ENCODE peak calls at places on chromosomes 3 and 15, in nine cellular contexts. T is kidney, R is endothelial cell of umbilical vein, K is brain microvascular endothelial cell, I is HL-60, H is endodermal cell, Q is heart left ventricle, X is Panc1, E is colonic mucosa. L is an unnamed sample.

GRCh38 chr3:123353227-123353851 is 95.6 kb downstream of the ADCY5 start:
- DNase-seq in I (no peak), Q (no peak), X (no peak), R (no peak), T (no peak), K (no peak), H (peak), E (no peak), L (no peak)

GRCh38 chr3:114206342-114206741 is 27.5 kb upstream of the DRD3 start:
- DNase-seq in I (no peak), K (no peak), R (no peak), H (no peak), Q (no peak), E (no peak), T (no peak), X (no peak), L (no peak)

GRCh38 chr15:55250392-55250791 is 39.2 kb downstream of the RAB27A start:
- DNase-seq in X (peak), T (no peak), E (no peak), R (no peak), Q (no peak), H (no peak), K (no peak), I (peak), L (peak)

GRCh38 chr3:53101956-53102355 is 28.3 kb downstream of the RFT1 start:
- DNase-seq in K (no peak), T (no peak), Q (no peak), H (no peak), X (no peak), I (no peak), R (no peak), E (no peak), L (no peak)

GRCh38 chr3:116005404-116005803 is 382.1 kb downstream of the GAP43 start:
- DNase-seq in X (peak), I (no peak), E (no peak), Q (no peak), T (no peak), K (peak), R (no peak), H (peak), L (peak)

GRCh38 chr3:94716326-94717018 is 653.6 kb downstream of the NSUN3 start:
- DNase-seq in X (no peak), E (peak), H (peak), T (no peak), R (no peak), K (no peak), Q (no peak), I (no peak), L (no peak)

GRCh38 chr3:85360742-85361387 is 402.1 kb downstream of the CADM2 start:
- DNase-seq in T (no peak), I (no peak), Q (no peak), X (peak), H (peak), K (peak), E (peak), R (peak), L (no peak)

GRCh38 chr3:152331018-152331541 is 62.4 kb downstream of the MBNL1 start:
- DNase-seq in R (peak), K (peak), T (no peak), E (peak), Q (no peak), X (peak), H (no peak), I (no peak), L (no peak)

GRCh38 chr3:56956906-56957305 is 103.6 kb upstream of the SPATA12 start:
- DNase-seq in X (no peak), E (no peak), K (no peak), H (no peak), I (no peak), Q (no peak), R (no peak), T (no peak), L (no peak)

GRCh38 chr3:183745300-183746098 is 47.9 kb downstream of the YEATS2 start:
- DNase-seq in T (no peak), R (peak), I (no peak), K (peak), H (no peak), X (no peak), E (no peak), Q (no peak), L (no peak)

GRCh38 chr3:126104028-126104635 is 20.2 kb upstream of the SLC41A3 start:
- DNase-seq in E (peak), I (no peak), T (no peak), Q (peak), K (no peak), R (no peak), H (no peak), X (no peak), L (no peak)

GRCh38 chr3:123818921-123819429 is 65.2 kb downstream of the MYLK start:
- DNase-seq in I (no peak), R (peak), T (no peak), Q (no peak), K (peak), E (no peak), H (peak), X (no peak), L (peak)

GRCh38 chr3:50250514-50250913 is 14.5 kb downstream of the GNAI2 start:
- DNase-seq in H (no peak), K (no peak), T (no peak), X (no peak), E (no peak), I (no peak), Q (no peak), R (no peak), L (no peak)

GRCh38 chr3:186985713-186986364 is 55.5 kb downstream of the ST6GAL1 start:
- DNase-seq in R (no peak), H (no peak), E (no peak), Q (no peak), I (peak), K (no peak), X (no peak), T (no peak), L (no peak)

GRCh38 chr3:86954226-86954625 is 36.7 kb downstream of the VGLL3 start:
- DNase-seq in R (no peak), E (no peak), T (no peak), I (no peak), H (no peak), K (no peak), X (no peak), Q (no peak), L (no peak)

GRCh38 chr15:91865486-91865885 is 12.0 kb downstream of the SLCO3A1 start:
- DNase-seq in H (no peak), X (no peak), E (no peak), Q (no peak), R (no peak), K (no peak), I (no peak), T (no peak), L (no peak)

GRCh38 chr15:66077320-66077663 is 176.3 kb downstream of the MEGF11 start:
- DNase-seq in R (no peak), K (no peak), E (no peak), X (no peak), I (no peak), T (no peak), H (no peak), Q (no peak), L (no peak)

GRCh38 chr3:47440131-47440530 is 35.6 kb downstream of the SCAP start:
- DNase-seq in R (peak), I (no peak), X (no peak), H (peak), T (no peak), Q (no peak), K (no peak), E (no peak), L (no peak)

GRCh38 chr3:33117461-33117860 is 3.6 kb downstream of the CRTAP start:
- DNase-seq in R (no peak), K (no peak), X (no peak), H (no peak), I (no peak), Q (no peak), T (no peak), E (no peak), L (no peak)

GRCh38 chr3:172038823-172039222 is 555 bp upstream of the FNDC3B start:
- DNase-seq in Q (no peak), X (no peak), E (no peak), K (no peak), T (no peak), H (peak), R (no peak), I (no peak), L (no peak)

GRCh38 chr3:18349197-18349798 is 75.8 kb downstream of the SATB1 start:
- DNase-seq in T (peak), R (no peak), E (no peak), I (no peak), K (no peak), Q (no peak), X (no peak), H (peak), L (no peak)

GRCh38 chr15:38073278-38073930 is 139.0 kb downstream of the TMCO5A start:
- DNase-seq in K (no peak), H (peak), I (no peak), X (no peak), R (peak), E (peak), Q (no peak), T (no peak), L (no peak)

GRCh38 chr15:26421065-26421464 is 351.8 kb downstream of the GABRB3 start:
- DNase-seq in X (no peak), T (no peak), H (no peak), K (no peak), I (no peak), R (no peak), E (no peak), Q (no peak), L (no peak)

GRCh38 chr3:37952564-37952963 is 38.0 kb upstream of the VILL start:
- DNase-seq in E (no peak), Q (no peak), R (no peak), K (no peak), H (no peak), T (no peak), X (no peak), I (no peak), L (no peak)

GRCh38 chr3:4850211-4850927 is 128.9 kb upstream of the BHLHE40 start:
- DNase-seq in E (no peak), K (no peak), H (no peak), R (no peak), X (no peak), T (no peak), I (no peak), Q (no peak), L (no peak)

GRCh38 chr15:63368503-63368902 is 13.1 kb downstream of the CA12 start:
- DNase-seq in X (no peak), R (no peak), Q (no peak), T (no peak), K (no peak), I (no peak), H (no peak), E (no peak), L (no peak)

GRCh38 chr3:137768021-137768360 is 3.9 kb downstream of the SOX14 start:
- DNase-seq in X (no peak), H (no peak), E (no peak), R (no peak), I (no peak), T (no peak), K (no peak), Q (no peak), L (no peak)

GRCh38 chr15:82709081-82709420 is 624 bp downstream of the AP3B2 start:
- DNase-seq in E (no peak), R (no peak), H (peak), K (no peak), Q (no peak), T (no peak), I (peak), X (no peak), L (no peak)

GRCh38 chr15:27059610-27060202 is 88.7 kb downstream of the GABRG3 start:
- DNase-seq in I (peak), K (peak), E (peak), T (no peak), X (no peak), H (peak), R (no peak), Q (no peak), L (no peak)

GRCh38 chr15:37891754-37892368 is 42.6 kb upstream of the TMCO5A start:
- DNase-seq in H (no peak), R (peak), K (peak), X (no peak), I (no peak), E (no peak), T (no peak), Q (no peak), L (peak)

GRCh38 chr3:71680588-71680987 is 44.6 kb downstream of the EIF4E3 start:
- DNase-seq in E (peak), K (peak), Q (no peak), H (no peak), T (no peak), I (peak), R (peak), X (no peak), L (no peak)

GRCh38 chr3:141326123-141326522 is 42.2 kb upstream of the ZBTB38 start:
- DNase-seq in I (no peak), E (peak), R (no peak), Q (no peak), X (no peak), K (no peak), T (no peak), H (no peak), L (no peak)

DNA sequence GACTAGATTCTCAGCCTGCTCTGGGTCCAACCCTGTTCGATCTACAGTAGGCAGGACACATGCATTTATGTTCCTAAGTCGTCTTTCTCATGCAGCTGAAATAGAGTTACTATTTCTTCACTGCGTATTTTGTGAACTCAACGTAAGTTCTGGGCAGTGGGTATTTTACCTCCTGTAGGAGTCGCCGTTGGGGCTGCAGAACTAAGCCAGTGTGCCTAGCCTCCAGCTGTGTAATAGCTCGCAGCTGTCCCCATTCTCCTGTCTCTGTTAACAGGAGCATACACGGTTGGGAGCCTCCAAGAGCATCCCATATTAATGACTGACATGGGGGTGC is 58.4 kb upstream of the HRH1 start:
- DNase-seq in K (peak), Q (no peak), T (no peak), R (peak), I (no peak), X (no peak), H (peak), E (no peak), L (no peak)
- H3K4me3 ChIP-seq in K (peak), Q (no peak), T (no peak), R (no peak), I (no peak), X (peak), H (no peak), E (no peak), L (peak)

DNA sequence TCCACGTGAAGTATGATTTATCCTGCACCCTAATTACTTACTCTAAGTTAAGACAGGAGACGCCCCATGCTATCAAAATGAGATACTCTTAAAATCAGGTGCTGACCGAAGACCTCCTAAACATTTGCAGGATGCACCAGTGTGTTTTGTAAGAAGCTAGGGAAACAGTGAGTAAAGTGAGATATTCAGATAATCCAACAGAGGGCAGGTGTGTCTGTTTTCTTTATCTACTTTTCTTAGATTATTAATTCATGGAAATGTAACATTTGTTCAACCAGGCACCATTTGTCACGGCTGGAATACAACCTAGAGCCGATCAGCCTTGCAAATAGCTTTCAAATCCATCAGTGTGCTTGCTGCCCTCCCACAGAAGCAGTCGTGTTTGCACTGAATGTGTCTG is 202.0 kb upstream of the CHRM5 start:
- DNase-seq in R (no peak), E (no peak), T (no peak), Q (no peak), H (no peak), K (no peak), X (no peak), I (no peak), L (no peak)
- TF ChIP-seq CTCF in R (no peak), E (no peak), T (no peak), Q (no peak), H (peak), K (peak), X (peak), I (no peak), L (peak)

GRCh38 chr15:84789762-84790161 is 27.4 kb upstream of the ALPK3 start:
- DNase-seq in E (no peak), K (no peak), X (no peak), Q (no peak), I (no peak), H (no peak), R (no peak), T (no peak), L (no peak)

GRCh38 chr15:84788500-84788899 is 28.7 kb upstream of the ALPK3 start:
- DNase-seq in I (no peak), H (no peak), K (no peak), Q (no peak), X (no peak), R (no peak), E (no peak), T (no peak), L (no peak)

GRCh38 chr15:84793431-84793830 is 23.7 kb upstream of the ALPK3 start:
- DNase-seq in I (no peak), X (no peak), T (no peak), R (no peak), E (no peak), H (no peak), Q (no peak), K (no peak), L (no peak)

GRCh38 chr15:84791763-84792162 is 25.4 kb upstream of the ALPK3 start:
- DNase-seq in E (no peak), K (no peak), I (no peak), X (no peak), H (no peak), R (no peak), T (no peak), Q (no peak), L (no peak)

GRCh38 chr15:84790676-84791075 is 26.5 kb upstream of the ALPK3 start:
- DNase-seq in H (no peak), K (no peak), I (no peak), T (no peak), X (no peak), E (no peak), Q (no peak), R (no peak), L (no peak)
- H3K27ac ChIP-seq in H (no peak), K (no peak), I (no peak), T (no peak), X (no peak), E (no peak), Q (no peak), R (no peak), L (no peak)

GRCh38 chr3:63248015-63248414 is 30.1 kb upstream of the SYNPR start:
- DNase-seq in I (no peak), E (no peak), T (no peak), Q (no peak), R (no peak), K (no peak), X (no peak), H (no peak), L (no peak)

GRCh38 chr3:63242124-63242523 is 36.0 kb upstream of the SYNPR start:
- DNase-seq in T (no peak), K (no peak), X (no peak), H (no peak), I (no peak), R (no peak), Q (no peak), E (no peak), L (no peak)

GRCh38 chr3:63251499-63251898 is 26.6 kb upstream of the SYNPR start:
- DNase-seq in Q (no peak), X (no peak), H (no peak), E (no peak), K (no peak), R (no peak), T (no peak), I (no peak), L (no peak)

GRCh38 chr3:63245842-63246241 is 32.3 kb upstream of the SYNPR start:
- DNase-seq in X (no peak), K (no peak), H (no peak), E (no peak), R (no peak), T (no peak), Q (no peak), I (no peak), L (no peak)
- H3K4me3 ChIP-seq in X (no peak), K (no peak), H (no peak), E (no peak), R (no peak), T (no peak), Q (no peak), I (no peak), L (no peak)

L was measured in AG04450.